ENCODE peak calls at places on chromosomes 6 and 20, in nine cellular contexts. One of them, this sample, is unnamed.
A peak's percentile ranks its signal among the peaks of the same experiment; 100 is the strongest.

GRCh38 chr6:11414564-11414963 is 123.0 kb upstream of the TMEM170B start:
- DNase-seq in fibroblast of the aortic adventitia: no peak
- DNase-seq in mammary epithelial cell: peak; percentile 93
- DNase-seq in dorsolateral prefrontal cortex: no peak
- DNase-seq in ovary: no peak
- DNase-seq in prostate gland: peak; percentile 43
- DNase-seq in AG04450: no peak
- DNase-seq in heart left ventricle: no peak
- DNase-seq in epithelial cell of esophagus: peak; percentile 95
- DNase-seq in this sample: no peak

GRCh38 chr20:57065646-57066045 is 200.8 kb downstream of the BMP7 start:
- DNase-seq in prostate gland: no peak
- DNase-seq in ovary: no peak
- DNase-seq in mammary epithelial cell: no peak
- DNase-seq in dorsolateral prefrontal cortex: no peak
- DNase-seq in heart left ventricle: no peak
- DNase-seq in AG04450: no peak
- DNase-seq in fibroblast of the aortic adventitia: no peak
- DNase-seq in epithelial cell of esophagus: no peak
- DNase-seq in this sample: no peak

GRCh38 chr6:137768935-137769334 is 98.1 kb upstream of the TNFAIP3 start:
- DNase-seq in dorsolateral prefrontal cortex: no peak
- DNase-seq in AG04450: no peak
- DNase-seq in epithelial cell of esophagus: peak; percentile 76
- DNase-seq in heart left ventricle: no peak
- DNase-seq in mammary epithelial cell: peak; percentile 61
- DNase-seq in fibroblast of the aortic adventitia: no peak
- DNase-seq in ovary: no peak
- DNase-seq in prostate gland: no peak
- DNase-seq in this sample: no peak

GRCh38 chr6:44043479-44044153 is 83.6 kb downstream of the MRPL14 start:
- DNase-seq in ovary: no peak
- DNase-seq in dorsolateral prefrontal cortex: no peak
- DNase-seq in prostate gland: no peak
- DNase-seq in fibroblast of the aortic adventitia: peak; percentile 83
- DNase-seq in heart left ventricle: no peak
- DNase-seq in epithelial cell of esophagus: no peak
- DNase-seq in AG04450: no peak
- DNase-seq in mammary epithelial cell: no peak
- DNase-seq in this sample: no peak

GRCh38 chr6:138999949-139000725 is 12.1 kb upstream of the REPS1 start:
- DNase-seq in prostate gland: no peak
- DNase-seq in mammary epithelial cell: no peak
- DNase-seq in dorsolateral prefrontal cortex: no peak
- DNase-seq in fibroblast of the aortic adventitia: no peak
- DNase-seq in epithelial cell of esophagus: peak; percentile 18
- DNase-seq in ovary: no peak
- DNase-seq in AG04450: no peak
- DNase-seq in heart left ventricle: no peak
- DNase-seq in this sample: no peak

GRCh38 chr6:150766201-150766997 is 99.1 kb upstream of the MTHFD1L start:
- DNase-seq in epithelial cell of esophagus: no peak
- DNase-seq in mammary epithelial cell: no peak
- DNase-seq in prostate gland: no peak
- DNase-seq in fibroblast of the aortic adventitia: peak; percentile 42
- DNase-seq in heart left ventricle: no peak
- DNase-seq in ovary: peak; percentile 76
- DNase-seq in dorsolateral prefrontal cortex: no peak
- DNase-seq in AG04450: no peak
- DNase-seq in this sample: no peak

GRCh38 chr6:168299541-168300511 is 19.8 kb downstream of the DACT2 start:
- DNase-seq in AG04450: no peak
- DNase-seq in ovary: no peak
- DNase-seq in epithelial cell of esophagus: no peak
- DNase-seq in prostate gland: no peak
- DNase-seq in heart left ventricle: no peak
- DNase-seq in fibroblast of the aortic adventitia: no peak
- DNase-seq in dorsolateral prefrontal cortex: no peak
- DNase-seq in mammary epithelial cell: no peak
- DNase-seq in this sample: no peak

GRCh38 chr6:137697267-137697938 is 169.7 kb upstream of the TNFAIP3 start:
- DNase-seq in ovary: peak; percentile 43
- DNase-seq in prostate gland: no peak
- DNase-seq in AG04450: peak; percentile 30
- DNase-seq in heart left ventricle: no peak
- DNase-seq in fibroblast of the aortic adventitia: peak; percentile 94
- DNase-seq in epithelial cell of esophagus: peak; percentile 72
- DNase-seq in mammary epithelial cell: peak; percentile 63
- DNase-seq in dorsolateral prefrontal cortex: no peak
- DNase-seq in this sample: no peak

GRCh38 chr6:8277769-8278168 is 157.6 kb downstream of the SLC35B3 start:
- DNase-seq in mammary epithelial cell: no peak
- DNase-seq in epithelial cell of esophagus: no peak
- DNase-seq in dorsolateral prefrontal cortex: no peak
- DNase-seq in ovary: no peak
- DNase-seq in heart left ventricle: no peak
- DNase-seq in AG04450: no peak
- DNase-seq in prostate gland: no peak
- DNase-seq in fibroblast of the aortic adventitia: no peak
- DNase-seq in this sample: no peak

DNA sequence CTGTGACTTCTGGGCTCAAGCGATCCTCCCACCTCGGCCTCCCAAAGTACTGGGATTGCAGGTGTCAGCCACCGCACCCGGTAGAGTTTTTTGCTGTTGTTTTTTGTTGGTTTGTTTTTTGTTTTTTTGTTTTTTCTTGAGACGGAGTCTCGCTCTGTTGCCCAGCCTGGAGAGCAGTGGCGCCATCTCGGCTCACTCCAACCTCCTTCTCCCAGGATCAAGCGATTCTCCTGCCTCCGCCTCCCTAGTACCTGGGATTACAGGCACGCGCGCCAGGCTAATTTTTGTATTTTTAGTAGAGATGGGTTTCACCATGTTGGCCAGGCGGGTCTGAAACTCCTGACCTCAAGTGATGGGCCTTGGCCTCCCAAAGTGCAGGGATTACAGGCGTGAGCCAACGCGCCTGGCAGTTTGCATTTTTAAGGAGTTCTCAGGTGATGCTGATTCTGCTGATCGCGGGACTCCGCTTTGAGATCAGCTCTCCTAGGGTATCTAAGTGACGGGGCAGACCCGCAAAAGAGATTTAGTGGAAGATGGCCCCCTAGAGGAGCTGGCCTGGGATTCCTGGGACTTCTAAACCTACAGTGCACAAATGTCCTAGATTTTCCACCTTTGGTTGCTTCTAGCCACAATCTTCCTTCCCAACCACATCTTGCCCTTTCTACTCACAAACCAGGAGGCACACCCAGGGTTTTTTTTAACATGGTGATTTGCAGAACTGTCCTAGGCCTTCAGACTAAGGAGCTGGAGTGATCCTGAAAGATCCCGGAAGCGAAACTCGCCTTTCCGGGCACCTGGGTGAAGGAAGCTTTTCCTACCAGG is 45.2 kb downstream of the DPPA5 start:
- DNase-seq in AG04450: no peak
- DNase-seq in epithelial cell of esophagus: peak; percentile 32
- DNase-seq in heart left ventricle: no peak
- DNase-seq in fibroblast of the aortic adventitia: peak; percentile 39
- DNase-seq in mammary epithelial cell: peak; percentile 50
- DNase-seq in prostate gland: no peak
- DNase-seq in dorsolateral prefrontal cortex: no peak
- DNase-seq in ovary: no peak
- DNase-seq in this sample: no peak
- H3K4me3 ChIP-seq in AG04450: peak overlapping the region; percentile 90
- H3K4me3 ChIP-seq in epithelial cell of esophagus: peak overlapping the region; percentile 71
- H3K4me3 ChIP-seq in heart left ventricle: peak overlapping the region; percentile 65
- H3K4me3 ChIP-seq in fibroblast of the aortic adventitia: peak overlapping the region; percentile 80
- H3K4me3 ChIP-seq in mammary epithelial cell: peak overlapping the region; percentile 66
- H3K4me3 ChIP-seq in prostate gland: peak overlapping the region; percentile 50
- H3K4me3 ChIP-seq in dorsolateral prefrontal cortex: peak overlapping the region; percentile 71
- H3K4me3 ChIP-seq in ovary: peak overlapping the region; percentile 51
- H3K4me3 ChIP-seq in this sample: peak overlapping the region; percentile 67

DNA sequence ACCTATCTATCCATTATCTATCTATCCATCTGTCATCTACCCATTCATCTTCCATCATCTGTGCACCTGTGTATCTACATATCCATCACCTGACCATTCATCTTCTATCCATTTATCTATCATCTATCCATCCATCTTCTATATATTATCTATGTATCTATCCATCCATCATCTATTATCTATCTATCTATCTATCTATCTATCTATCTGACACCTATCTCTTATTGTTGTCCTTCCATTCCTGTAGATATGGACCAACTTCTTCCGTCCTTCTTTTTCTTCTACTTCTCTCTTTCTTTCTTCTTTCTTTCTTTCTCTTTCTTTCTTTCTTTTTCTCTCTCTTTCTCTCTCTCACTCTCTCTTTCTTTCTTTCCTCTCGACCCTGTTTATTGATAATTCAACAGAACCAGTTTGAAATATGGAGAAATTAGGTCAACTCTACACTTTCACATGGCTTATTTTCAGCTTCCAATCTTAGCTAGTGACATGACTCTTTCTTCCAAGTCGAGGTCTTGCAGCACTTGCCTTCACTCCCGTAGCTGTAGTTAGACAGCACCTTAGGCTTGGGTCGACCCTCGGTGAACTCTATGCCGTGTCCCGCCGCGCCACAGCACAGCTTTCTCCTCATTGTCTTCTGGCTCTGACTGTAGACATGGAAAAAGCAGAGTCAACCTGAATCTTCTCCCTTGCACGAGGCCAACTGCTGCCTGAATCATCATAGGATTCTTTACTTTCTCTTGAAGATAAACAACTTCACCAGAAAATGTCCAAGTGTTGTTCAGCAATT is 110.4 kb upstream of the EXOC2 start:
- DNase-seq in ovary: no peak
- DNase-seq in prostate gland: no peak
- DNase-seq in fibroblast of the aortic adventitia: no peak
- DNase-seq in mammary epithelial cell: no peak
- DNase-seq in epithelial cell of esophagus: no peak
- DNase-seq in AG04450: no peak
- DNase-seq in heart left ventricle: no peak
- DNase-seq in dorsolateral prefrontal cortex: no peak
- DNase-seq in this sample: no peak
- TF ChIP-seq CTCF in ovary: no peak
- TF ChIP-seq CTCF in prostate gland: no peak
- TF ChIP-seq CTCF in fibroblast of the aortic adventitia: no peak
- TF ChIP-seq CTCF in mammary epithelial cell: no peak
- TF ChIP-seq CTCF in epithelial cell of esophagus: no peak
- TF ChIP-seq CTCF in AG04450: no peak
- TF ChIP-seq CTCF in heart left ventricle: no peak
- TF ChIP-seq CTCF in dorsolateral prefrontal cortex: no peak
- TF ChIP-seq CTCF in this sample: no peak

GRCh38 chr6:45739058-45739457 is 276.6 kb downstream of the CLIC5 start:
- DNase-seq in ovary: no peak
- DNase-seq in AG04450: no peak
- DNase-seq in prostate gland: no peak
- DNase-seq in fibroblast of the aortic adventitia: no peak
- DNase-seq in dorsolateral prefrontal cortex: no peak
- DNase-seq in epithelial cell of esophagus: no peak
- DNase-seq in mammary epithelial cell: no peak
- DNase-seq in heart left ventricle: no peak
- DNase-seq in this sample: no peak

GRCh38 chr6:45738057-45738455 is 277.6 kb downstream of the CLIC5 start:
- DNase-seq in mammary epithelial cell: no peak
- DNase-seq in AG04450: no peak
- DNase-seq in fibroblast of the aortic adventitia: no peak
- DNase-seq in heart left ventricle: no peak
- DNase-seq in ovary: no peak
- DNase-seq in dorsolateral prefrontal cortex: no peak
- DNase-seq in epithelial cell of esophagus: no peak
- DNase-seq in prostate gland: no peak
- DNase-seq in this sample: no peak

GRCh38 chr6:45741437-45742166 is 274.1 kb downstream of the CLIC5 start:
- DNase-seq in prostate gland: no peak
- DNase-seq in epithelial cell of esophagus: no peak
- DNase-seq in heart left ventricle: no peak
- DNase-seq in fibroblast of the aortic adventitia: peak; percentile 77
- DNase-seq in mammary epithelial cell: no peak
- DNase-seq in AG04450: peak; percentile 44
- DNase-seq in dorsolateral prefrontal cortex: no peak
- DNase-seq in ovary: peak; percentile 40
- DNase-seq in this sample: no peak

GRCh38 chr6:45736134-45736533 is 279.5 kb downstream of the CLIC5 start:
- DNase-seq in epithelial cell of esophagus: no peak
- DNase-seq in AG04450: no peak
- DNase-seq in heart left ventricle: no peak
- DNase-seq in fibroblast of the aortic adventitia: no peak
- DNase-seq in prostate gland: no peak
- DNase-seq in ovary: no peak
- DNase-seq in dorsolateral prefrontal cortex: no peak
- DNase-seq in mammary epithelial cell: no peak
- DNase-seq in this sample: no peak

DNA sequence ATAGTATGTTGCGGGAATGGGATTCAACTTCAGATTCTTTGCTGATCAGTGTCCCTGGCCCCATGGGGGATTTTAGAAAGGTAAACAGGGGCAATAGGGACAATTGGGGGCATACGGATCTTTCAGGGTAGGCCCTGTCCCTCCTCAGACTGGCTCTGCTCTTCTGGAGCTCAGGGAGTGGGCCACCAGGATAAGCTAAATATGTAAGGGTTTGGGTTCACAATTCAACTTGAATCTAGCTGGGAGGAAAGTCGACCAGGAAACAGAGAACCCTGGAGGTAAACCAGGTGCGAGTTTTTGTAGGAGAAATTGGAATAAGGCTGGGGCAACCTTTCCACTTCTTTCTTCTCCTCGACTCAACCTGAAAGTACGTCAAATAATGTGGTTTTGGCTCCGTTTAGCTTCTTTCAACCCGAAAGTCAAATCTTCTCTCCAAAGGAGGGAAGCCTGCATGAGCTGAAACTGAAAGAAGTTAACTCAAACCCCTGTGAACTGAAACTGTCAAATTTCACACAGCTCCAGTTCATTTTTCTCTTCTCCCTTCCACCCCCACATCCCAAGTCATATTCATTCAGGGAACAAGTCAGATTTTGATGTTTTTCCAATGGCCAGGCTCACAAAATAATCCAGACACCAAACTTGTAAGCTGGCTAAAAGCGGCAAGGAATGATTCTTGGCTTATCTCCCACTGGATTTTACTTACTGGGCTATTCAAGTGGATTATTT is 278.2 kb downstream of the CLIC5 start:
- DNase-seq in dorsolateral prefrontal cortex: no peak
- DNase-seq in heart left ventricle: no peak
- DNase-seq in fibroblast of the aortic adventitia: no peak
- DNase-seq in mammary epithelial cell: no peak
- DNase-seq in prostate gland: no peak
- DNase-seq in epithelial cell of esophagus: no peak
- DNase-seq in ovary: no peak
- DNase-seq in AG04450: no peak
- DNase-seq in this sample: no peak
- H3K4me3 ChIP-seq in dorsolateral prefrontal cortex: no peak overlapping the region
- H3K4me3 ChIP-seq in heart left ventricle: no peak overlapping the region
- H3K4me3 ChIP-seq in fibroblast of the aortic adventitia: no peak overlapping the region
- H3K4me3 ChIP-seq in mammary epithelial cell: no peak overlapping the region
- H3K4me3 ChIP-seq in prostate gland: no peak overlapping the region
- H3K4me3 ChIP-seq in epithelial cell of esophagus: no peak overlapping the region
- H3K4me3 ChIP-seq in ovary: no peak overlapping the region
- H3K4me3 ChIP-seq in AG04450: no peak overlapping the region
- H3K4me3 ChIP-seq in this sample: no peak overlapping the region

DNA sequence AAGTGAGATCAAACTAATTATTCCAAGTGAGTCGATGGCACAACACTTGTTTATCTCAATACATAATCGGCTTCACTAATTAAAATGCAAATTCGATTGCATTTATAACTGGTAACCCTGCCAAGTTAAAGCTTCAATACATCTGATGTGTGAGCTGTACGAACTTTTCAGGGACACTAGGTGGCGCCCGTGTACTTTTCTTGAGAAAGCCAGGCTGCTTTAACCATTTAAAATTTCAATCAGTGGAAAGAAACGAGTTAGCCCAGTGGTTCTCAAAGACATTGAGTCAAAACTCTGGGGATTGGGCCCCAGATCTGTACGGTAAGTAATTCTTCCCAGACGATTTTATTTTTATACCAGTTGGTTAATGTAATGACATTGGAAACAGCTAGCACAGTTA is 102.7 kb downstream of the LAMP5 start:
- DNase-seq in mammary epithelial cell: peak; percentile 38
- DNase-seq in dorsolateral prefrontal cortex: peak; percentile 58
- DNase-seq in heart left ventricle: no peak
- DNase-seq in epithelial cell of esophagus: peak; percentile 70
- DNase-seq in ovary: peak; percentile 51
- DNase-seq in fibroblast of the aortic adventitia: peak; percentile 75
- DNase-seq in AG04450: peak; percentile 23
- DNase-seq in prostate gland: peak; percentile 65
- DNase-seq in this sample: peak; percentile 29
- TF ChIP-seq CTCF in mammary epithelial cell: peak; percentile 81
- TF ChIP-seq CTCF in dorsolateral prefrontal cortex: peak; percentile 91
- TF ChIP-seq CTCF in heart left ventricle: peak; percentile 85
- TF ChIP-seq CTCF in epithelial cell of esophagus: peak; percentile 83
- TF ChIP-seq CTCF in ovary: peak; percentile 57
- TF ChIP-seq CTCF in fibroblast of the aortic adventitia: peak; percentile 83
- TF ChIP-seq CTCF in AG04450: peak; percentile 76
- TF ChIP-seq CTCF in prostate gland: no peak
- TF ChIP-seq CTCF in this sample: peak; percentile 82